ENCODE peak calls at places on chromosomes 6 and 20, in four cellular contexts. Y is IMR-90, N is GM23338, M is H1. J is an unnamed sample.

GRCh38 chr6:36739947-36740817 is 42.6 kb downstream of the RAB44 start:
- DNase-seq in Y (peak; percentile 8), N (no peak), M (no peak), J (no peak)

GRCh38 chr6:14751645-14752173 is 494.2 kb upstream of the JARID2 start:
- DNase-seq in Y (no peak), N (no peak), M (no peak), J (no peak)

GRCh38 chr6:3616565-3617176 is 134.8 kb downstream of the PXDC1 start:
- DNase-seq in Y (no peak), N (no peak), M (peak; percentile 36), J (no peak)

GRCh38 chr6:17635568-17635967 is 35.5 kb downstream of the FAM8A1 start:
- DNase-seq in Y (peak; percentile 20), N (no peak), M (no peak), J (no peak)

GRCh38 chr20:48651960-48652359 is 175.8 kb downstream of the PREX1 start:
- DNase-seq in Y (no peak), N (no peak), M (no peak), J (no peak)

GRCh38 chr6:3318226-3318625 is 59.5 kb downstream of the PSMG4 start:
- DNase-seq in Y (no peak), N (no peak), M (no peak), J (no peak)

GRCh38 chr20:45301824-45302251 is 4.8 kb upstream of the RBPJL start:
- DNase-seq in Y (no peak), N (no peak), M (no peak), J (no peak)

GRCh38 chr6:125802943-125803377 is 12.2 kb downstream of the NCOA7 start:
- DNase-seq in Y (peak; percentile 37), N (no peak), M (no peak), J (no peak)

DNA sequence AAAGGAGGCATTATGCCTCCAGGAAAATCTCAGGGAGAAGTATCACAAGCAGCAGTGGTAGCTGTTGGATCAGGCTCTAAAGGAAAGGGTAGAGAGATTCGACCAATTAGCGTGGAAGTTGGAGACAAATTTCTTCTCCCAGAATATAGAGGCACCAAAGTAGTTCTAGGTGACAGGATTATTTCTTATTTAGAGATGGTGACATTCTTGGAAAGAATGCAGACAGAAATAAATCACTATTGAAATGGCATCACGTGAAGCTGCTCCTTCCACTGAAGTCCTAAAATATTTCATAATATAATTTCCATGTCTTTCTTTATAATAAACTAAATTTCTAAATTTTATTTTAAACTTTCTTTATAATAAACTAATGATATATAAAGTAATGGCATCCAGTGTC is 117.5 kb downstream of the TCP11 start:
- DNase-seq in Y (no peak), N (no peak), M (no peak), J (no peak)
- H3K27ac ChIP-seq in Y (no peak overlapping the region), N (peak overlapping the region; percentile 36), M (no peak overlapping the region), J (no peak overlapping the region)

DNA sequence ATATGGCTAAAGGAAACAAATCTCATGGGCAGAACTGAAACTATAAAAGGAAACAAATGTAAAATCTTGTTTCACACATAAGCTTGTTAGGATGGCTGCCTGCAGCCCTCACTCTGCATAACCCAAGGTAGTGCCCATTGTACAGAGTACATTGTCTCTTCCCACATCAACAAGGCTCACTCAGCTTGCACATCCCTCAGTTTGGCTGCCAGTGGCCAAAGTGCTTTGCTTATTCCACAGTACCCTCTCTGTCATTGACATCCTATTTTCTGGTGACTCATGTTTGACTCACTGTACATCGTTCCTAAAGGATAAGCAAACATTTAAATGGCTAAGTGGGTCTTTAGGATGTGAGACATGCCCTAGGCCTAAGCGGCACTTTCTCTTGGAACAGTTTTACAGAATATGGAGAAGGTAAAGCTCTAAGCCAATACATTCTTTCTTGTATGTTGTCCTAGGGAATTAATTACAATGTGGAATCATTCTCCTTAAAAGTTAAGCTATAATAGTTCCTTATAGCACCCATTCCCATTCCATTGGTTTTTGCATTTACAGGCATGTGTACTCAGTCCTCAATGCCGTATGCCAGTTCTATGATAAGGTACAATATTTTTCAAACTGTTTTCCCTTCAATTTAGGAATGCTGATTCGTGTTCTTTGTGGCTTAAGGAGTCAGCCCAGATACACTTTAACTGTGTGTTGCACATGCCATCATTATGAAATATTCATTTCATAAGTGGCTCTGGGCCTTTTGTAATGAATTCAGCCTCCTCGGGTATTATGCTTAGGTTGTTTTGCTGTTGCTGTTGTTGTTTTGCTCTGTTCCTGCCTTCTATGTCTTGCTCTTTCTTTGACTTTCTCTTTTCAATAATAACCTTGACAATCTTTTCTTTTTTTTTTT is 5.5 kb downstream of the ANKEF1 start:
- DNase-seq in Y (peak; percentile 85), N (no peak), M (no peak), J (no peak)
- H2AFZ ChIP-seq in Y (no peak overlapping the region), N (no peak overlapping the region), M (no peak overlapping the region), J (no peak overlapping the region)

GRCh38 chr6:22631101-22631500 is 61.7 kb downstream of the HDGFL1 start:
- DNase-seq in Y (peak; percentile 65), N (no peak), M (no peak), J (peak; percentile 18)
- H3K4me3 ChIP-seq in Y (no peak overlapping the region), N (no peak overlapping the region), M (no peak overlapping the region), J (no peak overlapping the region)

GRCh38 chr6:133756046-133756445 is 132.9 kb upstream of the TCF21 start:
- DNase-seq in Y (peak; percentile 61), N (no peak), M (no peak), J (no peak)
- H3K27ac ChIP-seq in Y (no peak overlapping the region), N (no peak overlapping the region), M (no peak overlapping the region), J (no peak overlapping the region)

DNA sequence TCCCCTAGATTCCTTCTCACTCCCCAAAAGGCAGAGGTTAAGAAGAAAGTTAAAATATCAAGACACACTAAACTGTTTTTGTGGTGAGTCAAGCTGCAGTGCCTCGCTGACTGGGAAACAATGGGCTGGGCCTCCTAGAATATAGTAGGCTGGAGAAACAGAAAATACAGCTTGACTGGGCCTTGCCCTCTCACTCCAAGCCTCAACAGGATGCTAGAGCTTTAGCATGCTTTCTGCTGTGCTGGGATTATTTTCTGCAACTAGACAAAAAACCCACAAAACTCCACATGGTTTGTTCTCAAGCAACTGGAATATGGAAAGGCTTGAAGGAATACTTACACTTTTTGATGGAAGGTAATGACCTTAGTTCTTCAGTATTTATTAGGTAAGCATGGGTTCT is 27.9 kb downstream of the FOXO3 start:
- DNase-seq in Y (peak; percentile 67), N (peak; percentile 34), M (no peak), J (peak; percentile 42)
- H2AFZ ChIP-seq in Y (no peak overlapping the region), N (no peak overlapping the region), M (no peak overlapping the region), J (no peak overlapping the region)